ENCODE peak calls at places on chromosomes 5 and 9, in six cellular contexts. P is CD8-positive, alpha-beta T cell; A is keratinocyte; T is tibial nerve; S is spleen; N is cardiac muscle cell. R is an unnamed sample.

GRCh38 chr5:39599721-39600431 is 175.1 kb upstream of the DAB2 start:
- DNase-seq in T (no peak), N (peak; percentile 53), S (no peak), P (no peak), A (no peak), R (no peak)

GRCh38 chr5:55450050-55450765 is 84.6 kb downstream of the PLPP1 start:
- DNase-seq in A (no peak), N (no peak), P (no peak), T (no peak), S (no peak), R (no peak)

GRCh38 chr5:109939109-109939682 is 249.5 kb downstream of the MAN2A1 start:
- DNase-seq in N (no peak), T (no peak), A (no peak), P (no peak), S (no peak), R (no peak)

GRCh38 chr5:54590824-54591223 is 73.3 kb downstream of the SNX18 start:
- DNase-seq in N (no peak), P (no peak), A (no peak), S (no peak), T (no peak), R (no peak)

GRCh38 chr5:179731791-179732411 is 721 bp upstream of the MAML1 start:
- DNase-seq in S (peak; percentile 86), T (no peak), P (no peak), N (no peak), A (no peak), R (no peak)

GRCh38 chr5:23648656-23649055 is 141.2 kb downstream of the PRDM9 start:
- DNase-seq in S (no peak), T (no peak), P (no peak), A (no peak), N (no peak), R (no peak)

GRCh38 chr5:113162770-113163169 is 186.2 kb downstream of the DCP2 start:
- DNase-seq in S (no peak), P (no peak), N (no peak), T (no peak), A (peak; percentile 85), R (no peak)

GRCh38 chr5:40276426-40277102 is 403.2 kb upstream of the PTGER4 start:
- DNase-seq in P (no peak), T (no peak), S (no peak), A (no peak), N (no peak), R (no peak)

GRCh38 chr9:86741311-86742215 is 205.7 kb downstream of the GAS1 start:
- DNase-seq in A (peak; percentile 96), T (no peak), N (peak; percentile 82), S (no peak), P (no peak), R (peak; percentile 21)

GRCh38 chr5:94396687-94397086 is 221.7 kb downstream of the KIAA0825 start:
- DNase-seq in S (no peak), T (no peak), A (no peak), P (no peak), N (no peak), R (no peak)

GRCh38 chr5:61051267-61051666 is 106.3 kb downstream of the NDUFAF2 start:
- DNase-seq in A (no peak), P (no peak), T (no peak), N (no peak), S (no peak), R (no peak)

GRCh38 chr5:32274548-32275420 is 38.0 kb downstream of the MTMR12 start:
- DNase-seq in A (no peak), S (no peak), T (no peak), P (no peak), N (no peak), R (no peak)

GRCh38 chr5:138949988-138950387 is 74.9 kb upstream of the LRRTM2 start:
- DNase-seq in A (no peak), N (no peak), T (no peak), S (peak; percentile 62), P (no peak), R (no peak)
- H3K4me1 ChIP-seq in A (peaks cover 10% of the 10 kb centered on the region), N (peaks cover 42% of the 10 kb centered on the region), T (peaks cover 30% of the 10 kb centered on the region), S (peaks cover 26% of the 10 kb centered on the region), P (peaks cover 16% of the 10 kb centered on the region), R (peaks cover 36% of the 10 kb centered on the region)

DNA sequence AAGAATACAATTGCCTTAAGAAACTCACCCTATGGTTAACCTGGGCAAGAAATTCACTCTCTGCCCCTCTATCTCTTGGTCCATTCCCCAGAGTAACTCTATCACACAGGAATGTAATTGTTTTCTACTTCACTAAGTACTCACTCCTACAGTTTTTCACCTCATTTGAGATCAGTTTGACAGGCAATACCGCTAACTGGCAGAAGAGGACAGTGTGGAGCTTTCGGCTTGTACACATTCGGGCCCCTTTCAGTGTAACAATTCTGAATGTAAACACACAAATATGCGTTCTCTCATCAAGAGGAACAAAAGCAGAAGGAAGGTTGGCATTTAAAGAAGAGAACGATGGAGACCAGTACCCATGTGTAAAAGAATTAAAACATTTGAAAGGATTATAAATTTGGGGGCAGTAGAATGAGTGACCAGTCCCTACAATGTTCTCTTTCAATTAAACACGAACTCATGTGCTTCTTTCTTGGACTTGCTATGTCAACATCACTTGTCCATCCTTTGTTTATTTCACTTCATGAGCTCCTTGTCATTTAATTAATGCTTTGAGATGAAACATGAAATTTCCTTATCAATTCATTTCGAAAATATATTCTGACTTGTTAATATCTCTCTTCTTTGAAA is 188.5 kb upstream of the GRAMD2B start:
- DNase-seq in T (no peak), A (no peak), S (no peak), N (peak; percentile 58), P (no peak), R (no peak)
- TF ChIP-seq CTCF in T (peak; percentile 19), A (peak; percentile 91), S (no peak), N (peak; percentile 73), P (no peak), R (no peak)

GRCh38 chr9:136586391-136586790 is 40.5 kb upstream of the NOTCH1 start:
- DNase-seq in A (no peak), N (no peak), T (no peak), S (no peak), P (no peak), R (no peak)

GRCh38 chr9:136589766-136590740 is 44.2 kb upstream of the NOTCH1 start:
- DNase-seq in T (no peak), N (no peak), S (no peak), A (no peak), P (no peak), R (no peak)

GRCh38 chr9:136588663-136589464 is 43.0 kb upstream of the NOTCH1 start:
- DNase-seq in S (no peak), T (no peak), P (no peak), N (no peak), A (no peak), R (no peak)

GRCh38 chr9:136587145-136587943 is 41.5 kb upstream of the NOTCH1 start:
- DNase-seq in A (no peak), N (peak; percentile 49), P (no peak), T (peak; percentile 56), S (peak; percentile 87), R (peak; percentile 42)

GRCh38 chr9:136587944-136588662 is 42.3 kb upstream of the NOTCH1 start:
- DNase-seq in A (no peak), N (no peak), P (no peak), S (no peak), T (no peak), R (no peak)
- H3K27ac ChIP-seq in A (no peak overlapping the region), N (no peak overlapping the region), P (no peak overlapping the region), S (peak overlapping the region; percentile 59), T (peak overlapping the region; percentile 78), R (no peak overlapping the region)

GRCh38 chr9:113524460-113524859 is 60.9 kb downstream of the RGS3 start:
- DNase-seq in T (no peak), S (peak; percentile 67), P (no peak), N (no peak), A (no peak), R (no peak)

GRCh38 chr9:113525208-113525607 is 61.7 kb downstream of the RGS3 start:
- DNase-seq in A (no peak), S (peak; percentile 30), N (no peak), T (no peak), P (no peak), R (no peak)

GRCh38 chr9:113526231-113526746 is 62.8 kb downstream of the RGS3 start:
- DNase-seq in S (peak; percentile 41), T (no peak), N (no peak), A (no peak), P (no peak), R (no peak)

GRCh38 chr9:113526841-113527240 is 63.3 kb downstream of the RGS3 start:
- DNase-seq in A (no peak), T (no peak), N (no peak), S (peak; percentile 51), P (no peak), R (no peak)

DNA sequence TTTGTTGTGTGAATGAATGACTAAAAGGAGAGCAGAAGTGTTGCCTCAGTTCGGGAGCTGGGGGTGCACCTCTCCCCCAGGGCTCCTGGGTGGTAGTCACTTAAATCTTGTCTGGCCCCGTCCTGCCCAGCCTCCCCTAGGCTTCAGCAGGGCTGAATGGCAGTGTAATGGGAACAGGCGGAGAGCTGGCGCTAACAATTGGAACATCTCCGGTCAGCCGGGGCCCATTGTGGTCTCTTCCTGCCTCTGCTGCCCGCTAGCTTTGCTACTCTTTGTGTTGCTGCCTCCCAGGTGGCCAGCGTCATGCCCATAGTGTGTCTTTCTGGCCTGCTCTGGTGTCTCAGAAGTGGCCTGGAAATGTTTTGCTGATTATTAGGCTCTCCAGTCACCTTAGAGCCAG is 62.3 kb downstream of the RGS3 start:
- DNase-seq in A (no peak), P (no peak), T (no peak), N (no peak), S (peak; percentile 50), R (no peak)
- H3K4me1 ChIP-seq in A (no peaks in the 10 kb centered on the region), P (peaks cover 77% of the 10 kb centered on the region), T (peaks cover 37% of the 10 kb centered on the region), N (peaks cover 45% of the 10 kb centered on the region), S (peaks cover 66% of the 10 kb centered on the region), R (peaks cover 77% of the 10 kb centered on the region)

DNA sequence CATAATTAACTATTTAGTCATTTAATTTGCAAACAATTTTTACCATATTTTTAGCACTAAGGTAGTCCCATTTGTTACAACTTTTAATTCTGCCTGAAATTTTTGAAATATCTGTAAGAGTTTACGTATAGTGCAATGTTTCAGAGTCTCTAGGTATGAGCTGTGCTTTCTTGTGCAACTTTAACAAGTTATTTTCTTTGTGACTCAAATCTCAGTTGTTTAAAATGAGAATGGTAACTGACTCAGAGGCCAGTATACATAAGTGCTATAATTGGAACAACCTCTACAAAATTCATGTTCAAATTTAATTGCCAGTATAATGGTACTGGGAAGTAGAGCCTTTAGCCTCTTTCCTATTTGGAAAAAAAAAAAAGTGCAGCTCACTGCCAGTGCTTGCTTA is 14.2 kb upstream of the ZNF883 start:
- DNase-seq in S (no peak), T (no peak), A (no peak), N (no peak), P (no peak), R (no peak)
- TF ChIP-seq CTCF in S (no peak), T (no peak), A (no peak), N (no peak), P (no peak), R (no peak)

GRCh38 chr5:64769856-64770255 is 1.1 kb downstream of the CWC27 start:
- DNase-seq in A (no peak), N (no peak), T (no peak), P (no peak), S (no peak), R (no peak)
- H3K27ac ChIP-seq in A (peak overlapping the region; percentile 98), N (no peak overlapping the region), T (no peak overlapping the region), P (no peak overlapping the region), S (no peak overlapping the region), R (no peak overlapping the region)

GRCh38 chr9:95338243-95338642 is 20.7 kb upstream of the FANCC start:
- DNase-seq in A (no peak), P (no peak), S (no peak), N (no peak), T (no peak), R (no peak)
- H3K4me1 ChIP-seq in A (no peaks in the 10 kb centered on the region), P (no peaks in the 10 kb centered on the region), S (no peaks in the 10 kb centered on the region), N (peaks cover 5% of the 10 kb centered on the region), T (no peaks in the 10 kb centered on the region), R (no peaks in the 10 kb centered on the region)